ENCODE peak calls at places on chromosomes 3 and 15, in nine cellular contexts. F is tibial artery, T is heart left ventricle, U is thoracic aorta, H is mammary epithelial cell, S is tibial nerve, E is Panc1, V is heart right ventricle, O is right lobe of liver. W is an unnamed sample.
A peak's percentile ranks its signal among the peaks of the same experiment; 100 is the strongest.

GRCh38 chr3:191239439-191240035 is 40.5 kb downstream of the OSTN start:
- DNase-seq in S (no peak), U (no peak), E (no peak), F (no peak), T (no peak), O (no peak), V (no peak), H (no peak), W (no peak)

GRCh38 chr3:53846134-53846850 is at the start of the genes CHDH and IL17RB:
- DNase-seq in F (no peak), V (peak; percentile 65), U (no peak), T (peak; percentile 33), H (peak; percentile 32), O (peak; percentile 95), E (no peak), S (no peak), W (peak; percentile 90)

GRCh38 chr3:59006791-59007517 is 42.9 kb downstream of the CFAP20DC start:
- DNase-seq in F (peak; percentile 21), U (no peak), O (no peak), H (peak; percentile 22), E (no peak), S (no peak), T (peak; percentile 22), V (peak; percentile 41), W (peak; percentile 23)

GRCh38 chr3:145251311-145251710 is 909.7 kb downstream of the PLOD2 start:
- DNase-seq in E (no peak), T (no peak), U (no peak), H (no peak), O (no peak), S (no peak), F (no peak), V (no peak), W (no peak)

GRCh38 chr3:43405888-43406636 is 119.7 kb downstream of the SNRK start:
- DNase-seq in U (no peak), S (no peak), V (peak; percentile 18), F (peak; percentile 28), O (no peak), E (no peak), H (no peak), T (peak; percentile 32), W (no peak)

GRCh38 chr3:131840151-131840797 is 194.5 kb downstream of the CPNE4 start:
- DNase-seq in F (no peak), H (peak; percentile 10), E (no peak), V (no peak), O (no peak), U (no peak), T (no peak), S (no peak), W (no peak)

GRCh38 chr15:57500979-57501576 is 90.6 kb upstream of the MYZAP start:
- DNase-seq in O (no peak), F (no peak), H (no peak), V (no peak), E (no peak), T (no peak), S (no peak), U (no peak), W (no peak)

GRCh38 chr3:94776401-94776915 is 713.6 kb downstream of the NSUN3 start:
- DNase-seq in S (no peak), T (no peak), O (no peak), E (no peak), H (no peak), F (no peak), U (no peak), V (no peak), W (peak; percentile 20)

GRCh38 chr3:146218880-146219866 is 31.7 kb downstream of the PLSCR4 start:
- DNase-seq in S (no peak), V (peak; percentile 17), T (peak; percentile 27), F (no peak), H (no peak), O (no peak), U (no peak), E (no peak), W (no peak)

GRCh38 chr3:129592362-129593150 is 13.9 kb downstream of the PLXND1 start:
- DNase-seq in O (no peak), S (peak; percentile 59), H (no peak), F (peak; percentile 82), V (peak; percentile 85), E (no peak), T (peak; percentile 87), U (no peak), W (no peak)

GRCh38 chr3:69113536-69113935 is 8.9 kb downstream of the LMOD3 start:
- DNase-seq in U (no peak), S (no peak), T (no peak), F (no peak), E (no peak), H (peak; percentile 30), O (no peak), V (no peak), W (no peak)
- H3K4me1 ChIP-seq in U (peaks cover 13% of the 10 kb centered on the region), S (no peaks in the 10 kb centered on the region), T (no peaks in the 10 kb centered on the region), F (no peaks in the 10 kb centered on the region), E (no peaks in the 10 kb centered on the region), H (peaks cover 19% of the 10 kb centered on the region), O (no peaks in the 10 kb centered on the region), V (peaks cover 24% of the 10 kb centered on the region), W (peaks cover 6% of the 10 kb centered on the region)

GRCh38 chr15:94970831-94971230 is 739.5 kb downstream of the MCTP2 start:
- DNase-seq in O (no peak), F (no peak), T (no peak), E (no peak), V (no peak), S (no peak), H (no peak), U (no peak), W (no peak)
- H3K9me3 ChIP-seq in O (no peaks in the 10 kb centered on the region), F (no peaks in the 10 kb centered on the region), T (no peaks in the 10 kb centered on the region), E (no peaks in the 10 kb centered on the region), V (no peaks in the 10 kb centered on the region), S (no peaks in the 10 kb centered on the region), H (no peaks in the 10 kb centered on the region), U (no peaks in the 10 kb centered on the region), W (no peaks in the 10 kb centered on the region)

GRCh38 chr15:97023131-97023844 is 692.8 kb downstream of the NR2F2 start:
- DNase-seq in E (no peak), H (no peak), F (no peak), V (no peak), O (no peak), T (no peak), S (no peak), U (no peak), W (no peak)

GRCh38 chr15:97026781-97027180 is 696.3 kb downstream of the NR2F2 start:
- DNase-seq in O (no peak), S (no peak), H (no peak), F (no peak), T (no peak), E (no peak), U (no peak), V (no peak), W (no peak)

GRCh38 chr15:97030251-97030650 is 699.8 kb downstream of the NR2F2 start:
- DNase-seq in F (no peak), T (no peak), E (no peak), V (no peak), U (no peak), O (no peak), S (no peak), H (no peak), W (no peak)

GRCh38 chr15:97027772-97028171 is 697.3 kb downstream of the NR2F2 start:
- DNase-seq in H (no peak), O (no peak), U (no peak), F (no peak), V (no peak), T (no peak), S (no peak), E (no peak), W (no peak)
- TF ChIP-seq CTCF in H (no peak), O (no peak), U (no peak), F (no peak), V (no peak), T (no peak), S (no peak), E (no peak), W (no peak)

GRCh38 chr3:15796331-15796730 is 1.4 kb downstream of the ANKRD28 start:
- DNase-seq in U (no peak), V (no peak), H (no peak), O (no peak), T (no peak), S (no peak), F (no peak), E (no peak), W (no peak)
- H3K4me1 ChIP-seq in U (peaks cover 52% of the 10 kb centered on the region), V (peaks cover 20% of the 10 kb centered on the region), H (peaks cover 4% of the 10 kb centered on the region), O (no peaks in the 10 kb centered on the region), T (peaks cover 9% of the 10 kb centered on the region), S (peaks cover 19% of the 10 kb centered on the region), F (peaks cover 11% of the 10 kb centered on the region), E (peaks cover 27% of the 10 kb centered on the region), W (peaks cover 35% of the 10 kb centered on the region)

GRCh38 chr15:90386221-90386620 is 1.8 kb upstream of the IQGAP1 start:
- DNase-seq in F (no peak), H (no peak), E (no peak), O (no peak), T (no peak), S (no peak), V (no peak), U (no peak), W (no peak)

GRCh38 chr15:90393040-90393439 is 5.0 kb downstream of the IQGAP1 start:
- DNase-seq in H (no peak), O (no peak), S (no peak), F (no peak), E (no peak), T (no peak), V (no peak), U (no peak), W (no peak)

GRCh38 chr15:90389513-90389912 is 1.5 kb downstream of the IQGAP1 start:
- DNase-seq in H (no peak), S (no peak), T (no peak), E (no peak), O (no peak), V (no peak), U (no peak), F (no peak), W (no peak)

GRCh38 chr15:90388462-90389182 is 580 bp downstream of the IQGAP1 start:
- DNase-seq in T (peak; percentile 74), O (peak; percentile 85), H (peak; percentile 50), E (no peak), F (peak; percentile 75), S (peak; percentile 46), V (peak; percentile 73), U (peak; percentile 40), W (peak; percentile 82)

GRCh38 chr15:90387534-90388461 is at the start of gene IQGAP1:
- DNase-seq in U (peak; percentile 93), V (peak; percentile 98), F (peak; percentile 97), S (peak; percentile 95), T (peak; percentile 98), E (peak; percentile 80), H (peak; percentile 94), O (peak; percentile 99), W (peak; percentile 99)
- H3K9me3 ChIP-seq in U (no peaks in the 10 kb centered on the region), V (no peaks in the 10 kb centered on the region), F (no peaks in the 10 kb centered on the region), S (no peaks in the 10 kb centered on the region), T (no peaks in the 10 kb centered on the region), E (no peaks in the 10 kb centered on the region), H (no peaks in the 10 kb centered on the region), O (no peaks in the 10 kb centered on the region), W (no peaks in the 10 kb centered on the region)

W was measured in pancreas.